ENCODE peak calls at places on chromosomes 3 and 15, in six cellular contexts. F is GM12865, C is HL-60, X is fibroblast of pulmonary artery, I is adrenal gland, S is hepatocyte. J is an unnamed sample.

GRCh38 chr3:71831599-71831998 is 46.7 kb upstream of the PROK2 start:
- DNase-seq in F (no peak), X (peak; percentile 7), C (no peak), I (no peak), S (no peak), J (no peak)

GRCh38 chr15:31303434-31304073 is 23.1 kb upstream of the KLF13 start:
- DNase-seq in I (no peak), S (no peak), F (no peak), X (no peak), C (no peak), J (no peak)

GRCh38 chr3:129286081-129286480 is 7.4 kb downstream of the HMCES start:
- DNase-seq in S (no peak), F (no peak), X (no peak), C (no peak), I (no peak), J (no peak)

GRCh38 chr15:69026355-69026754 is 11.9 kb downstream of the NOX5 start:
- DNase-seq in I (no peak), C (no peak), F (no peak), S (no peak), X (no peak), J (no peak)

GRCh38 chr15:25691544-25692430 is 171.3 kb downstream of the ATP10A start:
- DNase-seq in I (no peak), S (peak; percentile 26), X (peak; percentile 26), F (no peak), C (no peak), J (no peak)

GRCh38 chr3:156816091-156816793 is 9.9 kb upstream of the LEKR1 start:
- DNase-seq in F (peak; percentile 89), C (no peak), I (peak; percentile 35), S (peak; percentile 83), X (peak; percentile 57), J (peak; percentile 58)

GRCh38 chr15:69085325-69086081 is 71.0 kb downstream of the NOX5 start:
- DNase-seq in I (no peak), F (no peak), S (no peak), X (no peak), C (no peak), J (no peak)

GRCh38 chr3:166190360-166190759 is 353.1 kb upstream of the BCHE start:
- DNase-seq in F (no peak), X (peak; percentile 35), S (peak; percentile 26), I (no peak), C (no peak), J (no peak)

GRCh38 chr3:13088020-13089006 is 15.1 kb upstream of the IQSEC1 start:
- DNase-seq in I (no peak), C (no peak), F (peak; percentile 58), X (no peak), S (no peak), J (no peak)

GRCh38 chr3:7672124-7672523 is 811.2 kb downstream of the GRM7 start:
- DNase-seq in I (no peak), X (peak; percentile 11), C (no peak), F (no peak), S (no peak), J (no peak)

GRCh38 chr3:125001557-125002413 is 54.0 kb downstream of the HEG1 start:
- DNase-seq in S (peak; percentile 61), F (no peak), I (no peak), X (no peak), C (no peak), J (no peak)

GRCh38 chr15:45262906-45263456 is 10.9 kb downstream of the SLC28A2 start:
- DNase-seq in I (no peak), F (no peak), X (no peak), C (no peak), S (no peak), J (no peak)

GRCh38 chr15:40340740-40341400 is at the start of gene CCDC9B:
- DNase-seq in I (peak; percentile 93), F (no peak), X (peak; percentile 91), S (peak; percentile 91), C (peak; percentile 82), J (peak; percentile 57)

GRCh38 chr3:186099178-186099577 is 9.7 kb downstream of the ETV5 start:
- DNase-seq in F (no peak), X (peak; percentile 77), I (peak; percentile 69), C (no peak), S (peak; percentile 62), J (peak; percentile 39)

GRCh38 chr3:98534168-98534567 is 2.4 kb downstream of the GPR15 start:
- DNase-seq in F (peak; percentile 49), I (no peak), S (no peak), C (no peak), X (no peak), J (no peak)

GRCh38 chr3:121604759-121605158 is 11.6 kb downstream of the FBXO40 start:
- DNase-seq in S (no peak), I (no peak), X (no peak), C (no peak), F (no peak), J (no peak)

GRCh38 chr3:50160561-50160983 is 5.4 kb downstream of the SEMA3F start:
- DNase-seq in I (no peak), S (no peak), X (no peak), C (no peak), F (no peak), J (no peak)

GRCh38 chr3:177426151-177426904 is 229.0 kb upstream of the TBL1XR1 start:
- DNase-seq in X (no peak), I (no peak), S (no peak), F (no peak), C (no peak), J (no peak)

GRCh38 chr3:151726016-151726415 is 7.7 kb upstream of the AADACL2 start:
- DNase-seq in X (peak; percentile 73), S (no peak), C (no peak), I (no peak), F (no peak), J (no peak)

GRCh38 chr3:193229851-193230250 is 11.2 kb upstream of the PLAAT1 start:
- DNase-seq in F (no peak), I (no peak), C (no peak), X (no peak), S (no peak), J (no peak)

GRCh38 chr15:56805466-56806146 is 72.3 kb upstream of the ZNF280D start:
- DNase-seq in F (peak; percentile 58), I (peak; percentile 26), S (peak; percentile 14), C (no peak), X (peak; percentile 91), J (no peak)

DNA sequence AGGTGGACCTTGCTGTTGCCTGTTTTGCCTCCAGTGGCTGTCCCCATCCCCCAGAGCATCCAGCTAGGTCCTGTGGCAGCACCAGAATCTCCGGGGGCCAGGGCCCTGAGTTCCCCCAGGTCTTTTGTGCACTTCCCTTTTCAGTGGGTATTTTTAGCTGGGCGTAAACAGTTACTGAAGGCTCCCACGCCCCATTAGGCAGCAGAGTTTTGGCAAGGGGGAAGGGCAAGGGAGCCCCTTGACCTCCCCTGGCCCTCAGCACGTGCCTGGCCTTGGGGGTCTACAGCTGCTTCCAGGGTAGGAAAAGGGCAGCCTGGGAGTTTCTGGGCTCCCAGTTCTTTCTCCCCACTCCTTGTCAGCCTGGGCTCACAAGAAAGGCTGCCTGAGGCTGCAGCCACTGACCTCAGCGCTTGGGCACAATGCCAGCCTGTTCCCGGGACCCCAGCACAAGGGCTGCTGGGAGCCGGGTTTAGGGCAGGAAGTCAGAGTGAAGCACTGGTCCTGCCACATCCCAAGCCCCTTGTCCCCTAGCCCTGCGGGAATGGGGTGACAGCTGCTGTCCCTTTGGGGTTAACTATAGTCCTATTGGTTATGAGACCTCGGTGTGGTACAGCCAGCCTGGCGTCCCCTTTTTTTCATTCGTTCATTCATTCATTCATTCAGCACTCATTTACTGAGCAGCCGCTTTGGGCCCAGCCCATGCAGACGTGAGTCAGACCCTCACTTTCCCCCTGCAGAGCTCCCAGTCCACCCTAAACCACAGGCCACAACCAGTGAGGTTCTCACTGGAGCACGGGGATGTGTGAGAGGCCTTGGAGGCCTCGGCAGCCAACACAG is 8.4 kb downstream of the CSK start:
- DNase-seq in I (no peak), X (peak; percentile 69), S (peak; percentile 49), F (peak; percentile 92), C (peak; percentile 80), J (no peak)
- TF ChIP-seq CTCF in I (no peak), X (no peak), S (no peak), F (no peak), C (no peak), J (no peak)

GRCh38 chr15:100918034-100918689 is 995 bp upstream of the LRRK1 start:
- DNase-seq in X (peak; percentile 77), I (peak; percentile 63), S (peak; percentile 89), F (peak; percentile 90), C (peak; percentile 91), J (peak; percentile 89)
- TF ChIP-seq CTCF in X (peak; percentile 54), I (peak; percentile 68), S (peak; percentile 81), F (peak; percentile 97), C (peak; percentile 69), J (peak; percentile 88)

GRCh38 chr3:59408047-59408624 is 358.3 kb upstream of the CFAP20DC start:
- DNase-seq in F (peak; percentile 73), I (no peak), C (no peak), X (no peak), S (no peak), J (no peak)
- TF ChIP-seq CTCF in F (no peak), I (no peak), C (no peak), X (no peak), S (no peak), J (no peak)

DNA sequence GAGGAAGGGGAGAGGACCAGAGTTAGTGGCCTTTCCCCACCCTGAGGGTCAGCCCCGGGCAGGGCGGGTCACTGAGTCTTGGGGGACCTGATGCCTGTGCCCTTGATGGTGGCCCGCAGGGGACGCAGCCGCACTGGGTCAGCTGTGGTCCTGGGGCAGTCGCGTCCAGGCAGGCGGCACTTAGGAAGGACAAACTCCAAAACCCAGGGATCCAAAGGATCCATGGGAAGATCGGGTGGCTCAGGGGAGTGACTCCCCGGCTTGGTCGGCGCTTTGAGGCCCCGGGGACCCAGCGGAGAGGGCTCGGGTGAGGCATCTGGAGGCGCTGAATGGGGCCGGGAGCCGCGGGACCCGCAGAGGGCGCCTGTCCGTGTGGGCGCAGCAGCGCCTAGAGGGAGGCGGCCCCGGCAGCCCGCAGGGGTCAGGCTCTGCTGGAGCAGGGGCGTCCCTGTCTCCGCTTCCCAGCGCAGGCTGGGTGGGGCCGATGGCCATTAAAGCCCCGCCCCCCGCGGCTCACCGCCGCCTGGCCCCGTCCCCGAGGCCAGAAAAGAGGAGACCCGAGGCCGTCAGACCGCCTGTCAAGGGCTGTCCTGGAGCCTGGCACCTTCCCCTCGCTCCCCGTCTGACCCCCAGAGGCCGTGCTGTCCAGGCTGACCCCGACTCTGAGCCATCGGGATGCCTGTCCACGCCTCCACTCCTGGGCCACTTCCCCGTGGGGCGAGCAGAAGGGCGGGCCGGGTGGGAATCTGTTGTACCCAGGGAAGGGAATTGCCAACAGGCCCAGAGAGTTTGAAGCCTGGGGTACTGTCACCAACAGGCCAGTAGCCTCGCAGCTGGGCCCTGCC is 17.4 kb downstream of the CIDEC start:
- DNase-seq in C (no peak), F (no peak), I (peak; percentile 54), S (peak; percentile 84), X (peak; percentile 36), J (peak; percentile 79)
- TF ChIP-seq CTCF in C (no peak), F (no peak), I (peak; percentile 34), S (peak; percentile 58), X (peak; percentile 3), J (no peak)

GRCh38 chr3:126002189-126002588 is 33.2 kb downstream of the ROPN1B start:
- DNase-seq in C (no peak), I (no peak), X (no peak), S (no peak), F (no peak), J (no peak)
- TF ChIP-seq CTCF in C (no peak), I (no peak), X (no peak), S (no peak), F (no peak), J (no peak)